ENCODE peak calls at places on chromosomes 16 and 17, in nine cellular contexts. W, Z, V, Q, U, P, J, H and T are unnamed samples.

GRCh38 chr16:2474877-2475412 is at the start of gene TBC1D24:
- DNase-seq in W (peak; percentile 84), Z (peak; percentile 86), V (peak; percentile 62), Q (peak; percentile 73), U (peak; percentile 90), P (peak; percentile 90), J (peak; percentile 89), H (peak; percentile 93), T (peak; percentile 88)

GRCh38 chr17:49851387-49852291 is 3.8 kb upstream of the TAC4 start:
- DNase-seq in W (peak; percentile 84), Z (peak; percentile 86), V (peak; percentile 65), Q (peak; percentile 72), U (peak; percentile 87), P (peak; percentile 66), J (peak; percentile 77), H (peak; percentile 66), T (peak; percentile 81)

GRCh38 chr16:59412275-59412841 is 678.2 kb upstream of the GOT2 start:
- DNase-seq in W (no peak), Z (no peak), V (peak; percentile 28), Q (no peak), U (no peak), P (no peak), J (no peak), H (no peak), T (no peak)

GRCh38 chr16:645852-646678 is 3.1 kb upstream of the WDR90 start:
- DNase-seq in W (peak; percentile 70), Z (no peak), V (no peak), Q (no peak), U (peak; percentile 71), P (peak; percentile 75), J (no peak), H (peak; percentile 94), T (peak; percentile 79)

GRCh38 chr17:55743103-55743679 is 7.7 kb upstream of the PCTP start:
- DNase-seq in W (no peak), Z (no peak), V (peak; percentile 51), Q (peak; percentile 25), U (peak; percentile 21), P (peak; percentile 70), J (no peak), H (peak; percentile 78), T (no peak)

GRCh38 chr17:33124871-33125551 is 133.4 kb downstream of the SPACA3 start:
- DNase-seq in W (no peak), Z (no peak), V (peak; percentile 23), Q (no peak), U (no peak), P (no peak), J (no peak), H (peak; percentile 23), T (no peak)

GRCh38 chr17:82973456-82974135 is 105.8 kb upstream of the METRNL start:
- DNase-seq in W (no peak), Z (peak; percentile 22), V (no peak), Q (no peak), U (no peak), P (no peak), J (no peak), H (no peak), T (no peak)

GRCh38 chr17:7219812-7220592 is at the start of the genes ACADVL and DLG4:
- DNase-seq in W (peak; percentile 94), Z (peak; percentile 90), V (peak; percentile 89), Q (peak; percentile 86), U (peak; percentile 97), P (peak; percentile 95), J (peak; percentile 93), H (peak; percentile 95), T (peak; percentile 95)

GRCh38 chr17:72975509-72975908 is 117.0 kb downstream of the SLC39A11 start:
- DNase-seq in W (no peak), Z (no peak), V (no peak), Q (no peak), U (no peak), P (no peak), J (no peak), H (no peak), T (no peak)

GRCh38 chr16:27514806-27515205 is 34.9 kb downstream of the GTF3C1 start:
- DNase-seq in W (no peak), Z (no peak), V (no peak), Q (no peak), U (peak; percentile 75), P (no peak), J (no peak), H (no peak), T (peak; percentile 47)

GRCh38 chr16:73226675-73227074 is 178.7 kb upstream of the ZFHX3 start:
- DNase-seq in W (no peak), Z (no peak), V (no peak), Q (no peak), U (no peak), P (no peak), J (no peak), H (no peak), T (no peak)

GRCh38 chr16:637081-638018 is 1.2 kb upstream of the METTL26 start:
- DNase-seq in W (peak; percentile 92), Z (peak; percentile 90), V (peak; percentile 78), Q (peak; percentile 88), U (peak; percentile 93), P (peak; percentile 94), J (peak; percentile 96), H (no peak), T (peak; percentile 93)

GRCh38 chr17:72416054-72416691 is 295.4 kb downstream of the SOX9 start:
- DNase-seq in W (no peak), Z (no peak), V (peak; percentile 63), Q (no peak), U (no peak), P (no peak), J (no peak), H (peak; percentile 48), T (no peak)

GRCh38 chr17:44587339-44587738 is 30.1 kb downstream of the FZD2 start:
- DNase-seq in W (peak; percentile 62), Z (peak; percentile 78), V (peak; percentile 99), Q (peak; percentile 96), U (peak; percentile 74), P (peak; percentile 69), J (peak; percentile 27), H (peak; percentile 84), T (peak; percentile 39)

GRCh38 chr17:20063665-20064648 is 54.8 kb downstream of the SPECC1 start:
- DNase-seq in W (peak; percentile 64), Z (peak; percentile 55), V (peak; percentile 88), Q (peak; percentile 94), U (peak; percentile 85), P (peak; percentile 62), J (peak; percentile 94), H (peak; percentile 81), T (peak; percentile 81)

GRCh38 chr16:70770968-70771552 is 29.9 kb downstream of the VAC14 start:
- DNase-seq in W (peak; percentile 47), Z (peak; percentile 70), V (peak; percentile 39), Q (peak; percentile 58), U (no peak), P (peak; percentile 51), J (peak; percentile 71), H (peak; percentile 76), T (peak; percentile 46)

GRCh38 chr16:84308120-84308519 is 13.4 kb downstream of the WFDC1 start:
- DNase-seq in W (peak; percentile 34), Z (peak; percentile 78), V (no peak), Q (peak; percentile 26), U (peak; percentile 62), P (peak; percentile 24), J (peak; percentile 41), H (peak; percentile 59), T (peak; percentile 41)
- TF ChIP-seq CTCF in W (peak; percentile 49), Z (peak; percentile 80), V (peak; percentile 56), Q (peak; percentile 43), U (peak; percentile 40), P (peak; percentile 18), J (peak; percentile 25), H (peak; percentile 81), T (peak; percentile 71)

DNA sequence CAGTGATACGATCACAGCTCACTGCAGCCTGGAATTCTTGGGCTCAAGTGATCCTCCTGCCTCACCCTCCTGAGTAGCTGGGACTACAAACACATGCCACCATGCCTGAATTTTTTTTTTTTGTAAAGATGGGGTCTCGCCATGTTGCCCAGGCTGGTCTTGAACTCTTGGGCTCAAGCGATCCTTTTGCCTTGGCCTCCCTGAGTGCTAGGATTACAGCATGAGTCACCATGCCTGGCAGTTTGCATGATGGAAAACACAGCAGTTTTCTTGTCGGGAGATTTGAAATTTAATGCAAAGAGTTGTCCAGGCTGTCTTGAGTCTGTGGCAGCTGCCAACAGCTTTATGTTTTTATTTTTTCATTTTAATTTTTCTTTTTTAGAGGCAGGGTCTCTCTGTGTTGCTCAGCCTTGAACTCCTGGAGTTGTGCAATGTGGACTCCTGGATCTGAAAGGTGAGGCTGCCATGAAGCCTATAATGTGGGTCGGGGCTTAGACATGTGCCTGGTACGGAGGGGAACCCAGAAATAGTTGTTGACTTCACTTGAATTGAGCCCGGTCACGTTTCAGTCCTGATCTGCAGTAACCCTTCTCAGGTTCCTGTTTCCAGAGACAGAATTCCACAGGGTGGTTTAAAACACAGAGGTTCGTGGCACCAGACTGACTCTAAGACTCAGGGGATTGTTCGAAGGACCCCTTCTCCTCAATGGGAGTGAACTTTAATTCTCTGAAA is 18.7 kb downstream of the CD300A start:
- DNase-seq in W (no peak), Z (peak; percentile 17), V (no peak), Q (no peak), U (no peak), P (no peak), J (no peak), H (no peak), T (no peak)
- TF ChIP-seq CTCF in W (no peak), Z (no peak), V (no peak), Q (no peak), U (no peak), P (no peak), J (no peak), H (no peak), T (no peak)

GRCh38 chr17:57757735-57758134 is 12.6 kb upstream of the CCDC182 start:
- DNase-seq in W (no peak), Z (no peak), V (no peak), Q (no peak), U (no peak), P (no peak), J (no peak), H (no peak), T (no peak)

GRCh38 chr17:57760001-57760400 is 14.9 kb upstream of the CCDC182 start:
- DNase-seq in W (no peak), Z (no peak), V (no peak), Q (no peak), U (no peak), P (no peak), J (no peak), H (no peak), T (no peak)

GRCh38 chr17:57755479-57756070 is 10.5 kb upstream of the CCDC182 start:
- DNase-seq in W (no peak), Z (no peak), V (no peak), Q (no peak), U (no peak), P (no peak), J (no peak), H (no peak), T (no peak)

GRCh38 chr17:57756941-57757340 is 11.8 kb upstream of the CCDC182 start:
- DNase-seq in W (no peak), Z (no peak), V (no peak), Q (no peak), U (no peak), P (no peak), J (no peak), H (no peak), T (no peak)

GRCh38 chr17:57758654-57759053 is 13.6 kb upstream of the CCDC182 start:
- DNase-seq in W (no peak), Z (no peak), V (no peak), Q (no peak), U (no peak), P (no peak), J (no peak), H (no peak), T (no peak)
- TF ChIP-seq CTCF in W (no peak), Z (no peak), V (no peak), Q (no peak), U (no peak), P (no peak), J (no peak), H (no peak), T (no peak)

GRCh38 chr16:79767597-79768280 is 167.2 kb upstream of the MAF start:
- DNase-seq in W (no peak), Z (no peak), V (peak; percentile 27), Q (peak; percentile 20), U (no peak), P (peak; percentile 11), J (peak; percentile 35), H (no peak), T (no peak)
- TF ChIP-seq CTCF in W (peak; percentile 32), Z (peak; percentile 56), V (peak; percentile 56), Q (no peak), U (peak; percentile 17), P (peak; percentile 10), J (no peak), H (no peak), T (peak; percentile 39)